ENCODE peak calls at places on chromosome 21, in five cellular contexts. V is WTC11, N is heart left ventricle, L is neural crest cell, I is astrocyte. U is an unnamed sample.

GRCh38 chr21:22993822-22994574 is 1995.8 kb downstream of the NCAM2 start:
- DNase-seq in I (no peak), V (no peak), L (no peak), N (no peak), U (no peak)

GRCh38 chr21:27647401-27647800 is 680.5 kb upstream of the ADAMTS5 start:
- DNase-seq in I (no peak), V (no peak), N (no peak), L (no peak), U (no peak)

GRCh38 chr21:29904359-29905282 is 35.2 kb downstream of the GRIK1 start:
- DNase-seq in L (no peak), N (no peak), V (no peak), I (peak), U (no peak)

GRCh38 chr21:26057488-26058170 is 112.9 kb downstream of the APP start:
- DNase-seq in V (no peak), L (no peak), I (no peak), N (no peak), U (no peak)

GRCh38 chr21:29349702-29350101 is 51.0 kb downstream of the BACH1 start:
- DNase-seq in I (no peak), V (no peak), N (no peak), L (no peak), U (no peak)

GRCh38 chr21:25563399-25564116 is 43.7 kb downstream of the MRPL39 start:
- DNase-seq in I (peak), N (no peak), L (no peak), V (no peak), U (no peak)

GRCh38 chr21:26798856-26799751 is 46.1 kb downstream of the ADAMTS1 start:
- DNase-seq in V (no peak), N (no peak), I (peak), L (no peak), U (no peak)

GRCh38 chr21:15592271-15592860 is 137.4 kb upstream of the USP25 start:
- DNase-seq in V (no peak), N (no peak), I (peak), L (peak), U (peak)

GRCh38 chr21:17554619-17555472 is 42.0 kb downstream of the CXADR start:
- DNase-seq in V (no peak), I (no peak), N (no peak), L (no peak), U (peak)

GRCh38 chr21:16420086-16420724 is 690.4 kb downstream of the USP25 start:
- DNase-seq in N (peak), V (no peak), I (peak), L (no peak), U (peak)

GRCh38 chr21:23853796-23854379 is 1753.4 kb downstream of the MRPL39 start:
- DNase-seq in N (no peak), V (no peak), I (no peak), L (no peak), U (no peak)

GRCh38 chr21:17602874-17603273 is 9.8 kb downstream of the BTG3 start:
- DNase-seq in L (no peak), V (no peak), N (no peak), I (peak), U (no peak)

GRCh38 chr21:14056771-14057191 is 154.0 kb downstream of the LIPI start:
- DNase-seq in L (no peak), I (no peak), N (no peak), V (no peak), U (no peak)

GRCh38 chr21:33266784-33267135 is 593 bp downstream of the IL10RB start:
- DNase-seq in V (no peak), N (no peak), I (no peak), L (no peak), U (no peak)

GRCh38 chr21:46002841-46003574 is 21.4 kb downstream of the COL6A1 start:
- DNase-seq in I (no peak), V (no peak), N (peak), L (no peak), U (no peak)

GRCh38 chr21:36104306-36105300 is 30.3 kb upstream of the CBR3 start:
- DNase-seq in I (peak), L (peak), N (peak), V (peak), U (peak)

GRCh38 chr21:29053011-29053553 is 20.4 kb downstream of the CCT8 start:
- DNase-seq in I (no peak), V (no peak), L (no peak), N (no peak), U (no peak)

GRCh38 chr21:43608225-43608624 is 51.1 kb downstream of the HSF2BP start:
- DNase-seq in N (no peak), V (no peak), L (no peak), I (peak), U (no peak)

GRCh38 chr21:36150192-36150711 is 6.4 kb upstream of the DOP1B start:
- DNase-seq in L (no peak), N (peak), I (peak), V (no peak), U (no peak)

GRCh38 chr21:27480841-27481261 is 514.0 kb upstream of the ADAMTS5 start:
- DNase-seq in V (no peak), N (no peak), L (no peak), I (peak), U (no peak)

GRCh38 chr21:31107151-31107785 is 69.0 kb upstream of the KRTAP19-8 start:
- DNase-seq in N (no peak), V (no peak), I (no peak), L (no peak), U (no peak)

GRCh38 chr21:31107871-31108270 is 69.6 kb upstream of the KRTAP19-8 start:
- DNase-seq in L (no peak), I (no peak), N (no peak), V (no peak), U (no peak)

GRCh38 chr21:31111093-31111492 is 72.8 kb upstream of the KRTAP19-8 start:
- DNase-seq in I (no peak), L (no peak), V (no peak), N (no peak), U (no peak)

GRCh38 chr21:31110430-31110829 is 72.2 kb upstream of the KRTAP19-8 start:
- DNase-seq in N (no peak), I (no peak), L (no peak), V (no peak), U (no peak)

GRCh38 chr21:31108969-31109368 is 70.7 kb upstream of the KRTAP19-8 start:
- DNase-seq in L (no peak), V (no peak), I (no peak), N (no peak), U (no peak)
- TF ChIP-seq CTCF in L (peak), V (no peak), I (no peak), N (peak), U (no peak)

DNA sequence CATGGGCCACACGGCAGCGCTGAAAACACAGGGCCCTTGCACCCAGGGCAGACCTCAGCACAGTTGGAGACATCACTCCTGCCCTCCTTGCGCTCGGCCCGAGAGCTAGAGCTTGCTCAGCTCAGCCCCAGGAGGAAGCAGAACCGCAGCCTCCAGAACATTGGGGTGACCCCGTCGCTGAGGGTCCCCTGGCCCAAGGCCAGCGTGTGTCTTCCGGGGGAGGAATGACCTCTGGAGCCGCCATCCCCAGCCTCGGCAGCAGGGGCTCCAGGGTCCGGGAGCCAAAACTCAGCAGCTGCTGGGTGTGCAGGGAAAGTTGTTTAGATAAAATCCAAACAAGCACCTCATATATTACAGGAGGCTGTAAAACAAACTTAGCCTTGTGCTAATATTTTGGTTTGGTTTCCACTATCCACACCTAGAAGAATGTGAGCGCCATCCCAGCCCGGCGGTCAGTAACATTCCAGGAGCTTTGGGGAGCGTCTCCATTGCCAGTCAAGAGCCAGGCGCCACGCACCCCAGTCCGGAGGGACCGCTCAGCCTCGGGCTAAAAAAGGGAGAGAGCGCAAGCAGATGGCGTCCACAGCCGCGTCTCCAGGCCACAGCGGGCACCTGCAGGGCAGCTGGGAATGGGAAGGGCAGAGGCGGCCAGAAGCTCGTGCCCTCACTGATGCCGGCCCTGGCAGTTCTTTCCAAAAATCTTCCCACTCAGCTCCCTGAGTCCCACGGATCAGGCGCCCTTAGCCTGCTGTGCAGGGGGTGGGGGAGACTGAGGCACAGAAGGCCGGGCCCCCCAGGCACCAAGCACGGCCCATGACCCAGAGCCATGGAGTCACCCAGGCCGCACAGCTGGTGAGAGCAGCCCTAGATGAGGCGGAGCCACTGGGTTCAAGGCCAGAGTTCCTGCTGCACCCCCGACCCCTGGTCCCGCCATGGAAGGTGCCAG is 52.0 kb downstream of the SLX9 start:
- DNase-seq in N (peak), I (no peak), V (no peak), L (no peak), U (no peak)
- TF ChIP-seq CTCF in N (no peak), I (no peak), V (no peak), L (no peak), U (no peak)

GRCh38 chr21:21283810-21284209 is 285.6 kb downstream of the NCAM2 start:
- DNase-seq in N (no peak), V (no peak), L (no peak), I (no peak), U (no peak)

DNA sequence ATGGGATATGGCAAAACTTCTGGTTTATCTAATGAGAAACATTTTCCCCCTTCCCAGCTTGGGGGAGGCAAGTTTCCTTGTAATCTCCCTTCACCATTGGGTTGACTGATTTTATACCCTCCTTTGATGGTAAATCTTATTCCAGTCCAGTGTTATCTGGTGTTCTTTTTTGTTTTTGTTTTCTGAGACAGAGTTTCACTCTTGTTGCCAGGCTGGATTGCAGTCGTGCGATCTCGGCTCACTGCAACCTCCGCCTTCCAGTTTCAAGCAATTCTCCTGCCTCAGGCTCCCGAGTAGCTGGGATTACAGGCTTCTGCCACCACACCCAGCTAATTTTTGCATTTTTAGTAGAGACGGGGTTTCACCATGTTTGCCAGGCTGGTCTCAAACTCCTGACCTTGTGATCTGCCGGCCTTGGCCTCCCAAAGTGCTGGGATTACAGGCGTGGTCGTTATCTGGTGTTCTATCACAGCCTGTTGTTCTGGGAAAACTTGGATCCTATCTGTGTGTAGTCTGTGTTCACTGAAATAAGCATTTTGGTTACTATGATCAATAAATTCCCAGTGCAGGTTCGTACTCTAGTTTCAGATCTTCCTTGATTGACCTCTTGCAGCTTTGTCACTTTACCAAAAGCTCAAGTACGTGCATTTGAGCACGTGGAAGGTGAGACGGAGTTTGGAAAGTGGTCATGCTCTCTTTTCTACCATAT is 281.1 kb downstream of the NCAM2 start:
- DNase-seq in L (no peak), V (no peak), N (no peak), I (no peak), U (no peak)
- TF ChIP-seq CTCF in L (no peak), V (no peak), N (no peak), I (no peak), U (no peak)

GRCh38 chr21:34560021-34560420 is 48.0 kb upstream of the KCNE1 start:
- DNase-seq in N (no peak), I (no peak), L (no peak), V (no peak), U (no peak)

GRCh38 chr21:34557261-34557660 is 45.3 kb upstream of the KCNE1 start:
- DNase-seq in L (no peak), I (no peak), V (no peak), N (no peak), U (no peak)

GRCh38 chr21:34558166-34558565 is 46.2 kb upstream of the KCNE1 start:
- DNase-seq in L (no peak), I (no peak), N (no peak), V (no peak), U (no peak)

GRCh38 chr21:34560609-34561008 is 48.6 kb upstream of the KCNE1 start:
- DNase-seq in N (no peak), V (no peak), I (no peak), L (no peak), U (no peak)

DNA sequence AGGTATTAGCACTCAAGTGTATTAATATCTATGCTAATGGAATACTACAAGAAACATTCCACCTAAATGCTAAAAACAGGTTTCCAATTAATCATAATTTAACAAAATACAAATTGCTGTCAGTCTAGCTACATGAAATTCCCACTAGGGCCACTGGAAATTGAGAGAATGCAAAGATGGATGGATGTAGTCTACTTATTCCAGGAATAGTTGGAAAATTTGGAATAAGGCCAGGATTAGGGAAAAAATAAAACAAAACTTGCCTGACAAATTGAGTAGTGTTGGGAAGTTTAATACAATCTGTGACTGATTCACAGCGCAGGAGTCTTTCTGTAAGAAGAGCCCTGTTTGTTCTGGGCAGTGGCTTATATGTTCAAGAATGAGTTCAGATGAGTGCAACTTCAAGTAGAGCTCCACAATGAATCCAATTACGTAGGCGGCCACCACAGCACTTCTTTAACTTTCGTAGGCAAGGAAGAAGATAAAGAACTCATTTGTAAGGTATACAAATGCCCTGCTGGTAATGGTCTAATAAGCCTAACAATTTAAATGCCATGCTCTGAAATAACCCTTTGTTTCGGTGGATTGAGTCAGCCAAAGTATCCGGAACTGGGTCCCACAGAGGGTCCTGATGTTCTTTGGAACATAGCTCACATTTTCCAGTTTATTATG is 47.1 kb upstream of the KCNE1 start:
- DNase-seq in L (no peak), I (peak), N (no peak), V (no peak), U (no peak)
- TF ChIP-seq CTCF in L (no peak), I (no peak), N (no peak), V (no peak), U (no peak)

GRCh38 chr21:42456457-42456856 is 39.6 kb downstream of the RSPH1 start:
- DNase-seq in N (no peak), I (no peak), L (no peak), V (no peak), U (no peak)
- TF ChIP-seq CTCF in N (no peak), I (no peak), L (no peak), V (no peak), U (no peak)

DNA sequence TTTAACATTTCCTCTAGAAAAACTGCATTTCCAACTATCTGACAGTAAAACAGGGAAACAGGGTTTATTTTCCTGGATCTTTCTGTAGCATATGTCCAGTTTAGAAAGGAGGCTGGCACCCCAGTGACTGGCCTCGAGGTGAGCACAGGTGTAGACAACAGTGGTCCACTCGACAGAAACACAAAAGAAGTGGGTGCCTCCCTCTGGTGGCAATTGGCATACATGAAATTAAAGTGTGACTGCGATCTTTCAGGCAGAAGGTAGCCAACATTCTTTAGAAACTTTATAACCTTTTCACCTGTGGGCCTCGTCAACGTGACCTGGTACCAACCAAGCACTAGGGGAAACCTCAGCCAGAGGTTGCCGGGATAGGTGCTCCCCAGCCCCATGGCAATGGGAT is 44.0 kb downstream of the PCP4 start:
- DNase-seq in L (no peak), N (no peak), V (peak), I (no peak), U (no peak)
- TF ChIP-seq CTCF in L (peak), N (peak), V (no peak), I (no peak), U (peak)

GRCh38 chr21:39208624-39209333 is 25.5 kb upstream of the PSMG1 start:
- DNase-seq in L (no peak), V (no peak), I (no peak), N (no peak), U (no peak)

GRCh38 chr21:39209334-39209688 is 26.1 kb upstream of the PSMG1 start:
- DNase-seq in I (no peak), L (no peak), N (no peak), V (no peak), U (no peak)

GRCh38 chr21:39204134-39204533 is 20.9 kb upstream of the PSMG1 start:
- DNase-seq in V (no peak), L (no peak), N (no peak), I (no peak), U (no peak)
- TF ChIP-seq CTCF in V (no peak), L (peak), N (no peak), I (peak), U (peak)

GRCh38 chr21:34857122-34857713 is 188.4 kb downstream of the CLIC6 start:
- DNase-seq in V (no peak), L (no peak), N (no peak), I (no peak), U (no peak)

GRCh38 chr21:34861302-34861701 is 187.8 kb downstream of the RUNX1 start:
- DNase-seq in L (no peak), N (no peak), V (no peak), I (no peak), U (no peak)

GRCh38 chr21:34858559-34858958 is 189.8 kb downstream of the CLIC6 start:
- DNase-seq in L (no peak), N (no peak), V (no peak), I (no peak), U (no peak)

GRCh38 chr21:34859976-34860653 is 189.0 kb downstream of the RUNX1 start:
- DNase-seq in I (no peak), V (no peak), N (no peak), L (no peak), U (no peak)

DNA sequence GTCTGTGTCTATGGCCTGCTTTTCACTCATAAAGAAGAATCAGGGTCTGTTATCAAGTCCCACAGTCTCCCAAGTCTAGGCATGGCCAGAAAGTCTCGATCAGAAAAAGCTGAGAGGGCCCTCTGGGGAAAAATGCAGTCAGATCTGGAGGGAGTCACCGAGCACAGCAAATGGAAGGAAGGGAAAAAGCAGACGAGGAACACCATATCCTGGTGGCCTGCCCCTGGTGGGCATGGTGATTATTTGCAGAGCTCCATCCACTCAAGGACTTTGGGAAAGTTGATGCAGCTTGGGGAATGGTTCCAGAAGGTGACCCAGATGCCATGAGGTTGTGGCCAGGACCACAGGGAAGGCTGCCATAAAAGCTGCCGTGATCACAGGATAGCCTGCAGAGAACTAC is 189.1 kb downstream of the CLIC6 start:
- DNase-seq in V (no peak), I (no peak), N (no peak), L (no peak), U (no peak)
- TF ChIP-seq CTCF in V (no peak), I (peak), N (no peak), L (peak), U (peak)

U was measured in endothelial cell.